ENCODE peak calls at places on chromosome 6, in five cellular contexts. L is A549, M is MM.1S, W is mammary epithelial cell, H is astrocyte of the spinal cord. X is an unnamed sample.

GRCh38 chr6:150418825-150419594 is 50.2 kb downstream of the IYD start:
- DNase-seq in L (peak), M (peak), W (peak), H (peak), X (no peak)

GRCh38 chr6:55448446-55448845 is 121.2 kb downstream of the GFRAL start:
- DNase-seq in L (no peak), M (no peak), W (no peak), H (no peak), X (no peak)

GRCh38 chr6:100078509-100078908 is 84.5 kb upstream of the MCHR2 start:
- DNase-seq in L (peak), M (no peak), W (peak), H (peak), X (no peak)

GRCh38 chr6:72553531-72554202 is 68.2 kb upstream of the KCNQ5 start:
- DNase-seq in L (peak), M (no peak), W (peak), H (peak), X (no peak)

GRCh38 chr6:40789143-40789764 is 202.1 kb upstream of the LRFN2 start:
- DNase-seq in L (no peak), M (no peak), W (no peak), H (no peak), X (no peak)

GRCh38 chr6:38262041-38262440 is 377.7 kb downstream of the BTBD9 start:
- DNase-seq in L (peak), M (no peak), W (peak), H (peak), X (no peak)

GRCh38 chr6:82076855-82077254 is 170.7 kb downstream of the IBTK start:
- DNase-seq in L (no peak), M (no peak), W (no peak), H (peak), X (no peak)

GRCh38 chr6:137873273-137873762 is 6.3 kb downstream of the TNFAIP3 start:
- DNase-seq in L (peak), M (no peak), W (peak), H (peak), X (no peak)

GRCh38 chr6:142482249-142482648 is 180.4 kb downstream of the ADGRG6 start:
- DNase-seq in L (no peak), M (no peak), W (no peak), H (no peak), X (no peak)

GRCh38 chr6:134057478-134057877 is 5.1 kb upstream of the SLC2A12 start:
- DNase-seq in L (no peak), M (no peak), W (peak), H (no peak), X (no peak)

GRCh38 chr6:5025911-5026819 is 22.3 kb upstream of the RPP40 start:
- DNase-seq in L (no peak), M (no peak), W (no peak), H (peak), X (no peak)

GRCh38 chr6:45657243-45657642 is 279.5 kb upstream of the SUPT3H start:
- DNase-seq in L (no peak), M (no peak), W (no peak), H (no peak), X (no peak)

GRCh38 chr6:108476381-108476780 is 84.3 kb upstream of the FOXO3 start:
- DNase-seq in L (no peak), M (no peak), W (no peak), H (no peak), X (no peak)
- TF ChIP-seq CTCF in L (no peak), M (no peak), W (no peak), H (no peak), X (no peak)

DNA sequence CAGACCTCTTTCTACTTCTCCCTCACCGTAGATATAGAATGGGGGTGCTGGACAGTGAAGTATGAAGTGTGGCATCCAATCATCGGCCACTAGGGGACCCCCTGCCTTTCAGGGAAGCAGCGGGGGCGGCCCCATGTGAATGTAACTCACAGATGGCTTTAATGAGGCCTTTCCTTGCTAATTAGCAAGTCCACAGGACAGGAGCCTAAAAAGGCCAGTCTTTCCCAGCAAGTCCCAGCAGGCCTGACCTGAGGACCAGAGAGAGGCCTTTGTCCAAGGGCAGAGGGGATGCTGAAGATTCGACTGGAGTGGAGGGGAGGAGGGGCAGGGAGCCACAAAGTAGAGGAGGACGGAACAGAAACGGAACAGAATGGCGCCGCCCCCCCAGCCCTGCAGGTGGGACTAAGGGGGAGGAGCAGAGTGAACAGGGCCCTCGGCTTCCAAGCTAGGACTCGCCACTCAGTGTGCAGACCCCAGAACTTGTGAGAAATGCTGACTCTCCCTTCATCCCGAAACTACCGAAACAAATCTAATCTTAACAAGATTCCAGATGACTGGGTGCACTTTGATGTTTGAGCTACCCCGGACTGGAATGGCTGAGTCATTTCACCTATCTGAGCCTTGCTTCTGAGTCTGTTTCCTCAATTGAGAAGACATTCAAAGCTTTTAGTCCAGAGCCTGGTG is 5.8 kb downstream of the C6orf132 start:
- DNase-seq in L (peak), M (no peak), W (peak), H (peak), X (no peak)
- TF ChIP-seq CTCF in L (peak), M (peak), W (peak), H (peak), X (peak)

GRCh38 chr6:53985361-53985760 is 125.9 kb upstream of the MLIP start:
- DNase-seq in L (no peak), M (no peak), W (no peak), H (peak), X (no peak)

GRCh38 chr6:53984581-53984980 is 126.7 kb upstream of the MLIP start:
- DNase-seq in L (peak), M (no peak), W (no peak), H (no peak), X (no peak)

GRCh38 chr6:53987527-53987888 is 123.7 kb upstream of the MLIP start:
- DNase-seq in L (no peak), M (no peak), W (no peak), H (no peak), X (no peak)

GRCh38 chr6:53986721-53987526 is 124.3 kb upstream of the MLIP start:
- DNase-seq in L (no peak), M (no peak), W (peak), H (peak), X (no peak)

DNA sequence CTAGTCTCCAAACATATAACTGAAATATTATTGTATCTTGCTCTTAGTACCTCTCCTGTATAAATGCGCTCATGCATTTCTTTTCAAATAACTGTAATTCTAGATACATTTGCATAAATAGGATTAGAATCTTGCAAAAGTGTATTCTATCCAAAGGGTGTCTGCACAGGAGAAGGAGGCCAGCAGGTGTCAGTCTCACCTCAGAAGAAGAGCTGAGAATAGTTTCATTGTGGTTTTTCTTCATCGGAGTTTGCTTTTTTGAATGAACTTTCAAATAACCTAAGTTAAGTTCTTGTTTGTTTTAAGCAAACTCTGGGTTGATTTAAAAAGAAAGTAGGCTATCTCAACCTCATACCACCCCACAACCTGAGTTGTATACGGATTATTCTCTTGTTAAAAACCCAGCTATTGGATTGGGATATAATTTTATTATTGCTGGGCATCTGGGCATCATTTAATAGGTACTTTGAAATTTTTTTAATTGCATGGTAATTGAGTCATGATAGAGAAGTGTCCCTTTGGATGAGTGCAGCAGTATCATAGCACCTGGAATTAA is 125.0 kb upstream of the MLIP start:
- DNase-seq in L (peak), M (peak), W (peak), H (peak), X (no peak)
- TF ChIP-seq CTCF in L (peak), M (peak), W (peak), H (peak), X (peak)

DNA sequence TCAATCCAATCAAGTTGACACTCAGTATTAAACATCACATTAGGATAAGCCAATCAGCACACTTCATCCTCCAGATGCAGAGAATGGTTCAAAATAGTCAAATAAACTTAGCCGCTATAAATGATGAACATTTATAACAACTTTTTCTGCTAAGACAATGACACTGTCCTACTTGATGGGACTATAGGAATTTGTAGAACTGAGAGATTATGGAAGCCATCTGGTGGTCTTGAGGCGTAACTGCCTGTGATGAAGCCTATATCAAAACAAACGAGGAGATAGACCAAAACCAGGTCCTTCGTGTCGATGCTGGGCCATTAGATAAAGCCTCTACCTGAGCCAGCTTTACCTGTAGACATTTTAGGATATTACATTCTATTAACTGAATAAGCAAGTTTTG is 631.1 kb downstream of the COL12A1 start:
- DNase-seq in L (peak), M (peak), W (no peak), H (peak), X (no peak)
- TF ChIP-seq CTCF in L (peak), M (peak), W (peak), H (peak), X (peak)

DNA sequence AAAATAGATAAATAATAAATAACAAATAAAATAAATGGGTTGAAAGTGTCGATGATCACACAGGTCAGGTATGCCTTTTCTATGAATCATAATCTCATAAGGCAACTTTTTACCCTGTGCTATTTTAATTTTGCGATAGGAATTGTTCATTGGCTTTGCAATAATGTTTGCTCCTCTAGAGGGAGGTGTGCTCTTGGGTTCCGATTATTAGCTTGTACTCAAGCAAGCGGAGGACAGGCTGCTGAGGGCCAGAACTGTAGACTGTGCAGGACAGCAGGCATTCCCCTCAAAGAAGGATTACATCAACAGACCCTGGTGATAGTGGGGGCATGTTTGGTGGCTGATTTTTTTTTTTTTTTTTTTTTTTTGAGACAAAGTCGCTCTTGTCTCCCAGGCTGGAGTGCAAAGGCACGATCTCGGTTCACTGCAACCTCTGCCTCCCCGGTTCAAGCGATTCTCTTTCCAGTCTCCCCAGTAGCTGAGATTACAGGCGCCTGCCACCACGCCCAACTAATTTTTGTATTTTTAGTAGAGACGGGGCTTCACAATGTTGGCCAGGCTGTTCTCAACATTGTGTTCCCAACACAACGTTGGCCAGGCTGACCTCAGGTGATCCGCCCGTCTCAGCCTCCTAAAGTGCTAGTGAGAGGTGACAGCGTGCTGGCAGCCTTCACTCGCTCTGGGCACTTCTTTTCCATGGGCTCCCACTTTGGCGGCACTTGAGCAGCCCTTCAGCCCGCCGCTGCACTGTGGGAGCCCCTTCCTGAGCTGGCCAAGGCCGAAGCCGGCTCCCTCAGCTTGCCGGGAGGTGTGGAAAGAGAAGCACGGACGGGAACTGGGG is 35.6 kb downstream of the RIOK1 start:
- DNase-seq in L (peak), M (no peak), W (peak), H (no peak), X (no peak)
- TF ChIP-seq CTCF in L (peak), M (no peak), W (peak), H (peak), X (peak)

GRCh38 chr6:11598687-11599086 is 61.1 kb downstream of the TMEM170B start:
- DNase-seq in L (peak), M (no peak), W (no peak), H (no peak), X (no peak)

GRCh38 chr6:11592289-11592906 is 54.8 kb downstream of the TMEM170B start:
- DNase-seq in L (no peak), M (no peak), W (no peak), H (no peak), X (no peak)

GRCh38 chr6:11596640-11597237 is 59.2 kb downstream of the TMEM170B start:
- DNase-seq in L (no peak), M (no peak), W (peak), H (no peak), X (no peak)

GRCh38 chr6:11593096-11593495 is 55.5 kb downstream of the TMEM170B start:
- DNase-seq in L (no peak), M (no peak), W (no peak), H (no peak), X (no peak)

DNA sequence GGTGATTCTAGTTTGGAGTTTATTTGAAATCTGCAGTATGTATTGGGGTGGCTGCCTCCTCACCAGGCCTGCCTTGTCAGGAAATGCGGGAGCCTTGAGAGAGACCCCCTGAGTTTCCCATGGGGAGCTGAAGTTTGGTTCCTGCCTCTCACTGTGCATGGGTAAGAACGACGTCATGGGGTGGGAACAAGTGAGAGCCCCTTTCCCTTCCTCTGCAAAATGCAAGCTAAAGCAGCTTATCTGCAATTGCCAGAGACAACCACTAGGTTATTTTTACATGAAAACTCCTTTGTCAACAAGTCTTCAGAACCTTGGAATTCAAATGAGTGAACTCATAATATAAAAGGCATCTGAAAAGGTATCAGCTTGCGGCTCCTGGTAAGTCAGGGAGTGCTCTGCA is 58.4 kb downstream of the TMEM170B start:
- DNase-seq in L (peak), M (no peak), W (no peak), H (peak), X (no peak)
- TF ChIP-seq CTCF in L (no peak), M (peak), W (peak), H (peak), X (no peak)

GRCh38 chr6:43427406-43428111 is at the start of gene ABCC10:
- DNase-seq in L (peak), M (peak), W (peak), H (peak), X (peak)
- TF ChIP-seq CTCF in L (peak), M (peak), W (no peak), H (peak), X (peak)

DNA sequence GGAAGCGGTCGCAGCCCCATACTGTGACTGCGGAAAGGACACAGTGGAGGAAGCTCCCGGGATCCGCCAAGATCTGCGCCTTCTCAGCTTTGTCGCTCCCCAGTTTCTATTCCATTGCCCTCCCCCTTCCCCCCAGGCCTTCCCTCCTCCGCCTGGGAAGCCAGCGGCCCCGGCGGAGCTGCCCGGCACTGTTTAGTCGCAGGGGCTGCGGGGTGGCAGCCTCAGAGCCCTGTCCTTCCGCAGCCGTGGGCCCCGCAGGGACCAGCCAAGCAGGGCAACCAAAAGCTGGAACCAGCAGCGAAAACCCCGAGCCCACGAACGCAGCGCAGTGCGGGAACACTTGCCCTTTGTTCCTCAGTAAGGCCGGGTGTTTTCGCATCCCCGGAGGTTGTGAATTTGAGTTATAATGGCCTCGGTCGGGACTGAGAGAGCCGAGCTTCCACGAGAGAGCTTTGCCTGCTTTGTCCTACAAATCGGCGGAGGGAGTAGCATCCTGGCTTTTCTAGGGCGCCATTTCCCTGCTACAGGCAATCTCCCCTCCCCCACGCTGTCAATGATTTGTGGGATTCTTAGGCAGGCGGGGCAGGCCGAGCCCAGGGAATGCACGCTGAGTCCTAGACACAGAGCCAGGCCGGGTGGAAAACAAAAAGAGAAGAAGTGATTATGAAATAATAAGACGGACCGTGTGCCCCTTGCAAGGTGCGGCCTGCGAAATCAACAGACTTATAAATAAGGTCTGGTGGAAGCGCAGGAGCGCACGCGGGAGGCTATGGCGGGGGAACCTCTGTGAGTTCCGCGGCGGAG is 4.0 kb upstream of the TUBB2B start:
- DNase-seq in L (peak), M (no peak), W (peak), H (peak), X (no peak)
- TF ChIP-seq CTCF in L (no peak), M (no peak), W (no peak), H (no peak), X (no peak)

X was measured in D721Med.